ENCODE peak calls at places on chromosomes 11 and 22, in ten cellular contexts. One of them, this sample, is unnamed.

GRCh38 chr11:15430381-15430780 is 315.7 kb downstream of the INSC start:
- DNase-seq in neural progenitor cell: no peak
- DNase-seq in H1: no peak
- DNase-seq in neuronal stem cell: no peak
- DNase-seq in IMR-90: no peak
- DNase-seq in mammary epithelial cell: no peak
- DNase-seq in DND-41: no peak
- DNase-seq in GM23338: no peak
- DNase-seq in fibroblast of lung: no peak
- DNase-seq in OCI-LY7: no peak
- DNase-seq in this sample: no peak

GRCh38 chr11:128502736-128503135 is 84.6 kb downstream of the ETS1 start:
- DNase-seq in neural progenitor cell: no peak
- DNase-seq in H1: no peak
- DNase-seq in neuronal stem cell: no peak
- DNase-seq in IMR-90: peak; percentile 96
- DNase-seq in mammary epithelial cell: peak; percentile 89
- DNase-seq in DND-41: no peak
- DNase-seq in GM23338: no peak
- DNase-seq in fibroblast of lung: peak; percentile 88
- DNase-seq in OCI-LY7: no peak
- DNase-seq in this sample: no peak

GRCh38 chr11:19680824-19681368 is 31.7 kb upstream of the NAV2 start:
- DNase-seq in neural progenitor cell: no peak
- DNase-seq in H1: no peak
- DNase-seq in neuronal stem cell: no peak
- DNase-seq in IMR-90: peak; percentile 32
- DNase-seq in mammary epithelial cell: no peak
- DNase-seq in DND-41: no peak
- DNase-seq in GM23338: no peak
- DNase-seq in fibroblast of lung: no peak
- DNase-seq in OCI-LY7: no peak
- DNase-seq in this sample: no peak

GRCh38 chr22:50683994-50684371 is 11.4 kb downstream of the SHANK3 start:
- DNase-seq in neural progenitor cell: no peak
- DNase-seq in H1: no peak
- DNase-seq in neuronal stem cell: no peak
- DNase-seq in IMR-90: no peak
- DNase-seq in mammary epithelial cell: no peak
- DNase-seq in DND-41: no peak
- DNase-seq in GM23338: no peak
- DNase-seq in fibroblast of lung: no peak
- DNase-seq in OCI-LY7: no peak
- DNase-seq in this sample: no peak

GRCh38 chr22:46131151-46131587 is 19.2 kb upstream of the PPARA start:
- DNase-seq in neural progenitor cell: peak; percentile 75
- DNase-seq in H1: peak; percentile 91
- DNase-seq in neuronal stem cell: no peak
- DNase-seq in IMR-90: no peak
- DNase-seq in mammary epithelial cell: no peak
- DNase-seq in DND-41: no peak
- DNase-seq in GM23338: peak; percentile 89
- DNase-seq in fibroblast of lung: no peak
- DNase-seq in OCI-LY7: no peak
- DNase-seq in this sample: no peak

GRCh38 chr11:78000193-78000592 is 5.7 kb upstream of the INTS4 start:
- DNase-seq in neural progenitor cell: peak; percentile 66
- DNase-seq in H1: peak; percentile 56
- DNase-seq in neuronal stem cell: no peak
- DNase-seq in IMR-90: peak; percentile 77
- DNase-seq in mammary epithelial cell: peak; percentile 48
- DNase-seq in DND-41: peak; percentile 69
- DNase-seq in GM23338: peak; percentile 92
- DNase-seq in fibroblast of lung: peak; percentile 82
- DNase-seq in OCI-LY7: peak; percentile 83
- DNase-seq in this sample: peak; percentile 68

GRCh38 chr22:46748948-46749681 is 11.1 kb upstream of the CERK start:
- DNase-seq in neural progenitor cell: no peak
- DNase-seq in H1: no peak
- DNase-seq in neuronal stem cell: no peak
- DNase-seq in IMR-90: peak; percentile 49
- DNase-seq in mammary epithelial cell: no peak
- DNase-seq in DND-41: peak; percentile 71
- DNase-seq in GM23338: no peak
- DNase-seq in fibroblast of lung: peak; percentile 49
- DNase-seq in OCI-LY7: no peak
- DNase-seq in this sample: no peak

GRCh38 chr22:21909871-21910270 is 42.4 kb upstream of the MAPK1 start:
- DNase-seq in neural progenitor cell: no peak
- DNase-seq in H1: no peak
- DNase-seq in neuronal stem cell: no peak
- DNase-seq in IMR-90: no peak
- DNase-seq in mammary epithelial cell: no peak
- DNase-seq in DND-41: no peak
- DNase-seq in GM23338: no peak
- DNase-seq in fibroblast of lung: no peak
- DNase-seq in OCI-LY7: no peak
- DNase-seq in this sample: no peak

GRCh38 chr11:115198301-115198700 is 305.9 kb downstream of the CADM1 start:
- DNase-seq in neural progenitor cell: no peak
- DNase-seq in H1: no peak
- DNase-seq in neuronal stem cell: no peak
- DNase-seq in IMR-90: peak; percentile 58
- DNase-seq in mammary epithelial cell: no peak
- DNase-seq in DND-41: no peak
- DNase-seq in GM23338: no peak
- DNase-seq in fibroblast of lung: peak; percentile 41
- DNase-seq in OCI-LY7: no peak
- DNase-seq in this sample: no peak

GRCh38 chr11:126963603-126964353 is 36.8 kb downstream of the KIRREL3 start:
- DNase-seq in neural progenitor cell: no peak
- DNase-seq in H1: no peak
- DNase-seq in neuronal stem cell: no peak
- DNase-seq in IMR-90: peak; percentile 43
- DNase-seq in mammary epithelial cell: peak; percentile 88
- DNase-seq in DND-41: no peak
- DNase-seq in GM23338: no peak
- DNase-seq in fibroblast of lung: no peak
- DNase-seq in OCI-LY7: no peak
- DNase-seq in this sample: no peak

GRCh38 chr11:112962854-112963367 is 1.7 kb downstream of the NCAM1 start:
- DNase-seq in neural progenitor cell: peak; percentile 84
- DNase-seq in H1: peak; percentile 69
- DNase-seq in neuronal stem cell: peak; percentile 65
- DNase-seq in IMR-90: no peak
- DNase-seq in mammary epithelial cell: no peak
- DNase-seq in DND-41: no peak
- DNase-seq in GM23338: peak; percentile 71
- DNase-seq in fibroblast of lung: peak; percentile 5
- DNase-seq in OCI-LY7: no peak
- DNase-seq in this sample: no peak

GRCh38 chr11:16805942-16806341 is 67.5 kb downstream of the C11orf58 start:
- DNase-seq in neural progenitor cell: no peak
- DNase-seq in H1: no peak
- DNase-seq in neuronal stem cell: no peak
- DNase-seq in IMR-90: peak; percentile 24
- DNase-seq in mammary epithelial cell: no peak
- DNase-seq in DND-41: no peak
- DNase-seq in GM23338: no peak
- DNase-seq in fibroblast of lung: peak; percentile 86
- DNase-seq in OCI-LY7: no peak
- DNase-seq in this sample: no peak

GRCh38 chr11:81870815-81871214 is 862.8 kb downstream of the FAM181B start:
- DNase-seq in neural progenitor cell: no peak
- DNase-seq in H1: no peak
- DNase-seq in neuronal stem cell: no peak
- DNase-seq in IMR-90: no peak
- DNase-seq in mammary epithelial cell: peak; percentile 59
- DNase-seq in DND-41: no peak
- DNase-seq in GM23338: no peak
- DNase-seq in fibroblast of lung: no peak
- DNase-seq in OCI-LY7: no peak
- DNase-seq in this sample: no peak

GRCh38 chr11:81874627-81875026 is 859.0 kb downstream of the FAM181B start:
- DNase-seq in neural progenitor cell: peak; percentile 15
- DNase-seq in H1: no peak
- DNase-seq in neuronal stem cell: no peak
- DNase-seq in IMR-90: no peak
- DNase-seq in mammary epithelial cell: no peak
- DNase-seq in DND-41: peak; percentile 51
- DNase-seq in GM23338: peak; percentile 21
- DNase-seq in fibroblast of lung: no peak
- DNase-seq in OCI-LY7: peak; percentile 46
- DNase-seq in this sample: no peak

GRCh38 chr11:81870066-81870412 is 863.6 kb downstream of the FAM181B start:
- DNase-seq in neural progenitor cell: no peak
- DNase-seq in H1: no peak
- DNase-seq in neuronal stem cell: no peak
- DNase-seq in IMR-90: no peak
- DNase-seq in mammary epithelial cell: no peak
- DNase-seq in DND-41: no peak
- DNase-seq in GM23338: no peak
- DNase-seq in fibroblast of lung: no peak
- DNase-seq in OCI-LY7: no peak
- DNase-seq in this sample: no peak

DNA sequence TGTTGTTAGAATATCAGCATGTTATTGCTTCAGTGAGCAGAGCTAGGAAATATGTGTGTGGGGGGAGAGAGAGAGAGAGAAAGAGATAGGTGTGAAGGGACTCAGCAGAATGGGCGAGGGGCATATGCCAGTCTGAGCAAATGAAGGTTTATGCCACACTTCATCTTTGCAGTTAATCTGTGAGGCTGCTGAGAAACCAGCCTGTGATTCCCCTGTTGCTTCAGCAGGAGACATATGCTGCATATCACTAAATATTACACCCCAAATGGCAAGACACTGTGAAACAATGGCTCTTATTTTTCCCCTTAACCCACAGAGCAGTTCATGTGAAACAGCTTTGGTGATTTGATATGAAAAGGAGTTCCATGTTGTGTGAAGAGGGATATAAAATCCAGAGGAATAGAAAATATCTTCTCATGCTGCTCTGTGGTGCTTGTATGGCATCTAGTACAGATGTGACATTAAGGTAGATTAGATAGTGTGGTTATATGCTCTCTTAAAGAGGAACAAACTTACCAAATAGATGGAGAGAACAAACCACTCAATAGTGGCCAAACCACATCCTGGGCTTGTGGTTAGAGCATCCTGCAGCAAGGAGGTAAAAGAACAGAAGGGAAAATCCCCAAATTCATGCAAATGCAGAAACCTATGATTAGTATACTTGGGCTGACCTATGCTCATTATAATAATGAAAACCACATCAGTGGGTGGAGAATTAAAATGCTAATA is 864.2 kb downstream of the FAM181B start:
- DNase-seq in neural progenitor cell: no peak
- DNase-seq in H1: no peak
- DNase-seq in neuronal stem cell: no peak
- DNase-seq in IMR-90: no peak
- DNase-seq in mammary epithelial cell: peak; percentile 82
- DNase-seq in DND-41: peak; percentile 84
- DNase-seq in GM23338: no peak
- DNase-seq in fibroblast of lung: peak; percentile 2
- DNase-seq in OCI-LY7: peak; percentile 96
- DNase-seq in this sample: no peak
- H3K4me2 ChIP-seq in neural progenitor cell: no peak overlapping the region
- H3K4me2 ChIP-seq in H1: no peak overlapping the region
- H3K4me2 ChIP-seq in neuronal stem cell: no peak overlapping the region
- H3K4me2 ChIP-seq in IMR-90: no peak overlapping the region
- H3K4me2 ChIP-seq in mammary epithelial cell: peak overlapping the region; percentile 74
- H3K4me2 ChIP-seq in DND-41: peak overlapping the region; percentile 45
- H3K4me2 ChIP-seq in GM23338: no peak overlapping the region
- H3K4me2 ChIP-seq in fibroblast of lung: no peak overlapping the region
- H3K4me2 ChIP-seq in OCI-LY7: peak overlapping the region; percentile 65
- H3K4me2 ChIP-seq in this sample: no peak overlapping the region

GRCh38 chr22:29212738-29213137 is 7.0 kb downstream of the EMID1 start:
- DNase-seq in neural progenitor cell: no peak
- DNase-seq in H1: no peak
- DNase-seq in neuronal stem cell: no peak
- DNase-seq in IMR-90: no peak
- DNase-seq in mammary epithelial cell: no peak
- DNase-seq in DND-41: no peak
- DNase-seq in GM23338: no peak
- DNase-seq in fibroblast of lung: no peak
- DNase-seq in OCI-LY7: no peak
- DNase-seq in this sample: no peak
- H3K4me2 ChIP-seq in neural progenitor cell: no peak overlapping the region
- H3K4me2 ChIP-seq in H1: no peak overlapping the region
- H3K4me2 ChIP-seq in neuronal stem cell: no peak overlapping the region
- H3K4me2 ChIP-seq in IMR-90: no peak overlapping the region
- H3K4me2 ChIP-seq in mammary epithelial cell: no peak overlapping the region
- H3K4me2 ChIP-seq in DND-41: no peak overlapping the region
- H3K4me2 ChIP-seq in GM23338: no peak overlapping the region
- H3K4me2 ChIP-seq in fibroblast of lung: no peak overlapping the region
- H3K4me2 ChIP-seq in OCI-LY7: no peak overlapping the region
- H3K4me2 ChIP-seq in this sample: no peak overlapping the region

GRCh38 chr22:48382197-48382596 is 1445.5 kb downstream of the BRD1 start:
- DNase-seq in neural progenitor cell: no peak
- DNase-seq in H1: peak; percentile 20
- DNase-seq in neuronal stem cell: no peak
- DNase-seq in IMR-90: no peak
- DNase-seq in mammary epithelial cell: no peak
- DNase-seq in DND-41: no peak
- DNase-seq in GM23338: no peak
- DNase-seq in fibroblast of lung: no peak
- DNase-seq in OCI-LY7: no peak
- DNase-seq in this sample: no peak
- H3K4me2 ChIP-seq in neural progenitor cell: no peak overlapping the region
- H3K4me2 ChIP-seq in H1: no peak overlapping the region
- H3K4me2 ChIP-seq in neuronal stem cell: no peak overlapping the region
- H3K4me2 ChIP-seq in IMR-90: no peak overlapping the region
- H3K4me2 ChIP-seq in mammary epithelial cell: no peak overlapping the region
- H3K4me2 ChIP-seq in DND-41: no peak overlapping the region
- H3K4me2 ChIP-seq in GM23338: no peak overlapping the region
- H3K4me2 ChIP-seq in fibroblast of lung: no peak overlapping the region
- H3K4me2 ChIP-seq in OCI-LY7: no peak overlapping the region
- H3K4me2 ChIP-seq in this sample: no peak overlapping the region

GRCh38 chr11:99015634-99016454 is 4.9 kb upstream of the CNTN5 start:
- DNase-seq in neural progenitor cell: peak; percentile 67
- DNase-seq in H1: no peak
- DNase-seq in neuronal stem cell: peak; percentile 42
- DNase-seq in IMR-90: peak; percentile 51
- DNase-seq in mammary epithelial cell: peak; percentile 14
- DNase-seq in DND-41: no peak
- DNase-seq in GM23338: peak; percentile 71
- DNase-seq in fibroblast of lung: peak; percentile 70
- DNase-seq in OCI-LY7: peak; percentile 58
- DNase-seq in this sample: peak; percentile 12

GRCh38 chr11:99020324-99021225 is at the start of gene CNTN5:
- DNase-seq in neural progenitor cell: peak; percentile 85
- DNase-seq in H1: peak; percentile 72
- DNase-seq in neuronal stem cell: peak; percentile 70
- DNase-seq in IMR-90: peak; percentile 5
- DNase-seq in mammary epithelial cell: peak; percentile 4
- DNase-seq in DND-41: no peak
- DNase-seq in GM23338: peak; percentile 73
- DNase-seq in fibroblast of lung: peak; percentile 42
- DNase-seq in OCI-LY7: no peak
- DNase-seq in this sample: no peak

DNA sequence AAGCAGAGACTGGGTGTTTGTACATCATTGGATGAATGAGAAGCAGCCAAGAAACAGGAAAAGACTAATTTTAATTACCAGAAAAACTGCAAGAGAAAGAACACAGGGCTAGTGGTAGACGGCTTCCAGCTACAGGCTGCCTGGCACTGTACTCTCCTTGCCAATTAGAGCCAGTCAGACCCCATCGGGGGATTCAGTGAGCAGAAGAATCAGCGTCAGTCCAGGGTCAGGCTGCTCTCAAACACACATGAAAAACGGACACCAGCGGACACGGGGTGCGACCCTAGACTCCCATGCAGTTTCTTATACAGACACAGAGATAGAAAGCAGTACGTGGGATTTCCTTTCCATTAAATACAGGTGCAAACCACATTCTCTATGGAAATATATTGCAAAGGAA is 1.1 kb upstream of the CNTN5 start:
- DNase-seq in neural progenitor cell: peak; percentile 9
- DNase-seq in H1: no peak
- DNase-seq in neuronal stem cell: no peak
- DNase-seq in IMR-90: no peak
- DNase-seq in mammary epithelial cell: no peak
- DNase-seq in DND-41: no peak
- DNase-seq in GM23338: no peak
- DNase-seq in fibroblast of lung: no peak
- DNase-seq in OCI-LY7: no peak
- DNase-seq in this sample: no peak
- H3K4me2 ChIP-seq in neural progenitor cell: no peak overlapping the region
- H3K4me2 ChIP-seq in H1: no peak overlapping the region
- H3K4me2 ChIP-seq in neuronal stem cell: no peak overlapping the region
- H3K4me2 ChIP-seq in IMR-90: no peak overlapping the region
- H3K4me2 ChIP-seq in mammary epithelial cell: no peak overlapping the region
- H3K4me2 ChIP-seq in DND-41: no peak overlapping the region
- H3K4me2 ChIP-seq in GM23338: peak overlapping the region; percentile 81
- H3K4me2 ChIP-seq in fibroblast of lung: no peak overlapping the region
- H3K4me2 ChIP-seq in OCI-LY7: no peak overlapping the region
- H3K4me2 ChIP-seq in this sample: no peak overlapping the region